ENCODE peak calls at places on chromosomes 16 and 17, in ten cellular contexts. K is Caco-2, F is tibial artery, T is HCT116, I is cardiac muscle cell, D is upper lobe of right lung, A is AG10803, Y is dorsolateral prefrontal cortex, M is prostate gland, R is fibroblast of pulmonary artery. U is an unnamed sample.

GRCh38 chr16:67263201-67263600 is 14.4 kb downstream of the SLC9A5 start:
- DNase-seq in M (no peak), K (no peak), T (no peak), Y (no peak), D (no peak), F (no peak), R (no peak), I (no peak), A (no peak), U (no peak)

GRCh38 chr17:15406081-15406480 is 61.3 kb downstream of the CDRT4 start:
- DNase-seq in K (no peak), F (no peak), R (no peak), I (peak; percentile 40), T (no peak), M (no peak), D (no peak), Y (no peak), A (no peak), U (no peak)

GRCh38 chr17:48429638-48430586 is at the start of gene SKAP1:
- DNase-seq in F (no peak), M (no peak), K (peak; percentile 58), I (no peak), A (no peak), D (peak; percentile 66), Y (no peak), T (no peak), R (no peak), U (no peak)

GRCh38 chr17:17754719-17755686 is 73.7 kb downstream of the RAI1 start:
- DNase-seq in F (no peak), I (no peak), D (peak; percentile 86), R (no peak), Y (no peak), K (no peak), T (no peak), A (no peak), M (no peak), U (no peak)

GRCh38 chr17:50866950-50867855 is 1.0 kb upstream of the TOB1 start:
- DNase-seq in F (peak; percentile 98), A (peak; percentile 86), Y (peak; percentile 98), R (peak; percentile 94), D (peak; percentile 96), M (peak; percentile 98), K (peak; percentile 100), T (peak; percentile 97), I (peak; percentile 93), U (peak; percentile 94)

GRCh38 chr17:45149669-45150603 is 1.7 kb downstream of the HEXIM1 start:
- DNase-seq in F (peak; percentile 89), I (peak; percentile 65), M (peak; percentile 68), T (no peak), A (peak; percentile 61), R (peak; percentile 61), K (peak; percentile 58), D (peak; percentile 85), Y (peak; percentile 72), U (no peak)

GRCh38 chr17:77274137-77274829 is 133.5 kb downstream of the SEC14L1 start:
- DNase-seq in D (no peak), I (no peak), T (no peak), R (no peak), F (no peak), A (no peak), M (no peak), K (no peak), Y (no peak), U (no peak)

GRCh38 chr17:49358638-49359247 is 3.3 kb downstream of the ZNF652 start:
- DNase-seq in F (no peak), K (no peak), A (no peak), Y (no peak), D (no peak), T (no peak), I (peak; percentile 9), M (no peak), R (no peak), U (no peak)

GRCh38 chr17:27379863-27380533 is 76.2 kb upstream of the KSR1 start:
- DNase-seq in K (no peak), D (peak; percentile 85), Y (peak; percentile 68), I (peak; percentile 78), T (no peak), A (peak; percentile 52), R (peak; percentile 71), F (peak; percentile 83), M (peak; percentile 60), U (no peak)

GRCh38 chr16:85851034-85851780 is 47.8 kb upstream of the IRF8 start:
- DNase-seq in R (no peak), K (no peak), I (no peak), F (peak; percentile 34), T (no peak), A (no peak), D (no peak), Y (no peak), M (no peak), U (no peak)

GRCh38 chr17:17669081-17669850 is 12.0 kb upstream of the RAI1 start:
- DNase-seq in R (no peak), K (no peak), T (no peak), I (peak; percentile 19), F (no peak), D (no peak), M (no peak), Y (no peak), A (no peak), U (no peak)

GRCh38 chr16:57844416-57845030 is 42.2 kb upstream of the KIFC3 start:
- DNase-seq in A (no peak), I (no peak), K (no peak), F (peak; percentile 35), Y (no peak), T (no peak), R (no peak), M (no peak), D (no peak), U (no peak)

GRCh38 chr17:21523482-21524210 is 147.5 kb downstream of the KCNJ12 start:
- DNase-seq in R (no peak), D (no peak), F (no peak), T (no peak), I (no peak), A (no peak), K (no peak), Y (no peak), M (no peak), U (no peak)

GRCh38 chr17:79204261-79204660 is 129.6 kb downstream of the ENGASE start:
- DNase-seq in M (no peak), T (no peak), F (no peak), R (no peak), A (no peak), Y (no peak), D (no peak), I (no peak), K (no peak), U (no peak)

GRCh38 chr17:40553694-40554534 is 11.4 kb downstream of the CCR7 start:
- DNase-seq in I (peak; percentile 89), A (peak; percentile 91), D (peak; percentile 70), K (no peak), T (no peak), Y (peak; percentile 80), R (peak; percentile 78), M (no peak), F (peak; percentile 87), U (no peak)

GRCh38 chr17:74290340-74290739 is 16.3 kb downstream of the DNAI2 start:
- DNase-seq in T (no peak), Y (no peak), M (peak; percentile 12), K (no peak), R (no peak), A (no peak), D (no peak), F (no peak), I (no peak), U (no peak)

GRCh38 chr16:84048306-84048705 is 5.7 kb upstream of the SLC38A8 start:
- DNase-seq in T (peak; percentile 8), R (no peak), F (no peak), D (peak; percentile 59), I (no peak), A (no peak), K (peak; percentile 85), Y (peak; percentile 24), M (peak; percentile 24), U (peak; percentile 95)
- TF ChIP-seq CTCF in T (peak; percentile 63), R (no peak), F (no peak), D (no peak), I (no peak), A (no peak), K (peak; percentile 75), Y (no peak), M (peak; percentile 11), U (peak; percentile 43)

DNA sequence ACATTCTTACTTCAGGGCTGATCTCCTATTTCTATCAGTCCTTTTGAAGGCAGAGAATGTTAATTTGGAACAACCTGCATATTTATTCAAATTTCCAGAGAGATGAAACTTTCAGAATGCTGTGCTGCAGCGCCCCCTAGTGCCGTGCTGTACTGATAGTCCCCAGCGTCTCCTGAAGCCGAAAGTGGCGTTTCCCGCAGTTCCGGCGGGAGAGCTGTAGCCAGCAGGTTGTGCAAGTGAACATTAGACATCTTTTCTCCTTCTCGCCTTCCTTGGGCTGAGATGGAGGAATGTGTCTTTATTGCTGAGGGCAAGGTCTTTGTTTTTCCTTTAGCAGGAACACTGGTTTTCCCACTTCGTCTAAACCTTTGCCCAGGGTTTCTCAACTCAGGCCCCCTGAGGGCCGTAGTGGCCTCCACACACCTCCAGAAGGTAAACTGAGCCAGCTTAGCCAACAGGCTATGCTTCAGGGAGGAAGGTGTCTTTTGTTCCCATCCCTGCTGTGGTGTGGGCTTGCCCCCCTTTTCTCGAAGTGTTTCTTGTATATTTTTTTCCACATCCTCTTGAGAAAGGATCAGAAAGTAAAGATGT is 26.4 kb downstream of the USP10 start:
- DNase-seq in Y (peak; percentile 90), K (peak; percentile 95), R (peak; percentile 91), T (peak; percentile 61), A (peak; percentile 82), D (peak; percentile 94), M (peak; percentile 94), F (peak; percentile 92), I (peak; percentile 92), U (peak; percentile 52)
- H3K4me3 ChIP-seq in Y (peak overlapping the region; percentile 14), K (peak overlapping the region; percentile 21), R (no peak overlapping the region), T (no peak overlapping the region), A (no peak overlapping the region), D (peak overlapping the region; percentile 27), M (no peak overlapping the region), F (no peak overlapping the region), I (no peak overlapping the region), U (no peak overlapping the region)

DNA sequence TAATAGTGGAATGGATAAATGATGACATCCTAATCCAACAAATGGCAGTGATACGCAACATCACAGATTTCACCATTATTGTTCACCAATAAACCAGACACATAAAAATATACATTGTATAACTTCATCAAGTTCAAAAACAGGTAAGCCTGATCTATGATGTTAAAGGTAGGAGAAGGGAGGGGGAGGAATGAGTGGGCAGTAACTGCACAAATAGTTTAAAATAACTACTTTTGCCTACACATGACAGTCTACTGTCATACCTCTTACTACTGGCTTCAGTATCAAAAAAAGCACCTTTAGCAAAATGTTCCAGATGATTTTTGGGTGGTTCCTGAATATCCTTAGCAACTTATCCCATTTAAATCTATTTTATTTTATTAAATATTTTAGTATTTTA is 28.8 kb downstream of the CHCT1 start:
- DNase-seq in T (no peak), F (no peak), D (no peak), M (no peak), I (no peak), Y (no peak), K (no peak), R (no peak), A (no peak), U (no peak)
- TF ChIP-seq CTCF in T (no peak), F (no peak), D (no peak), M (no peak), I (no peak), Y (no peak), K (no peak), R (no peak), A (no peak), U (no peak)

GRCh38 chr17:8953152-8953885 is 12.2 kb downstream of the PIK3R5 start:
- DNase-seq in R (no peak), I (no peak), A (no peak), D (no peak), T (no peak), Y (no peak), M (no peak), K (no peak), F (no peak), U (no peak)
- H3K4me3 ChIP-seq in R (no peak overlapping the region), I (no peak overlapping the region), A (no peak overlapping the region), D (no peak overlapping the region), T (no peak overlapping the region), Y (no peak overlapping the region), M (no peak overlapping the region), K (no peak overlapping the region), F (no peak overlapping the region), U (no peak overlapping the region)